ENCODE peak calls at places on chromosome 18, in eight cellular contexts. One of them, this sample, is unnamed.

GRCh38 chr18:51417643-51418483 is 220.4 kb upstream of the MEX3C start:
- DNase-seq in DMS 273 treated with DMSO at 0.1 percent for 48 hours: no peak
- DNase-seq in adrenal gland: no peak
- DNase-seq in HTR-8/SVneo: no peak
- DNase-seq in activated CD4-positive, CD25-positive, alpha-beta regulatory T cell: no peak
- DNase-seq in A549: no peak
- DNase-seq in activated effector memory CD4-positive, alpha-beta T cell treated with anti-CD3 and anti-CD28 coated beads, Interleukin-2, amount 50 U/mL, for 16 hours: no peak
- DNase-seq in pulmonary artery endothelial cell: no peak
- DNase-seq in this sample: no peak

GRCh38 chr18:42268793-42269192 is 313.8 kb downstream of the PIK3C3 start:
- DNase-seq in DMS 273 treated with DMSO at 0.1 percent for 48 hours: peak; percentile 23
- DNase-seq in adrenal gland: no peak
- DNase-seq in HTR-8/SVneo: no peak
- DNase-seq in activated CD4-positive, CD25-positive, alpha-beta regulatory T cell: no peak
- DNase-seq in A549: no peak
- DNase-seq in activated effector memory CD4-positive, alpha-beta T cell treated with anti-CD3 and anti-CD28 coated beads, Interleukin-2, amount 50 U/mL, for 16 hours: no peak
- DNase-seq in pulmonary artery endothelial cell: no peak
- DNase-seq in this sample: no peak

GRCh38 chr18:6571239-6571602 is 156.5 kb upstream of the L3MBTL4 start:
- DNase-seq in DMS 273 treated with DMSO at 0.1 percent for 48 hours: no peak
- DNase-seq in adrenal gland: no peak
- DNase-seq in HTR-8/SVneo: no peak
- DNase-seq in activated CD4-positive, CD25-positive, alpha-beta regulatory T cell: no peak
- DNase-seq in A549: no peak
- DNase-seq in activated effector memory CD4-positive, alpha-beta T cell treated with anti-CD3 and anti-CD28 coated beads, Interleukin-2, amount 50 U/mL, for 16 hours: no peak
- DNase-seq in pulmonary artery endothelial cell: no peak
- DNase-seq in this sample: no peak

GRCh38 chr18:45133246-45133645 is 452.6 kb downstream of the SETBP1 start:
- DNase-seq in DMS 273 treated with DMSO at 0.1 percent for 48 hours: no peak
- DNase-seq in adrenal gland: no peak
- DNase-seq in HTR-8/SVneo: no peak
- DNase-seq in activated CD4-positive, CD25-positive, alpha-beta regulatory T cell: no peak
- DNase-seq in A549: no peak
- DNase-seq in activated effector memory CD4-positive, alpha-beta T cell treated with anti-CD3 and anti-CD28 coated beads, Interleukin-2, amount 50 U/mL, for 16 hours: no peak
- DNase-seq in pulmonary artery endothelial cell: no peak
- DNase-seq in this sample: no peak

GRCh38 chr18:28125051-28125450 is 51.9 kb downstream of the CDH2 start:
- DNase-seq in DMS 273 treated with DMSO at 0.1 percent for 48 hours: no peak
- DNase-seq in adrenal gland: no peak
- DNase-seq in HTR-8/SVneo: no peak
- DNase-seq in activated CD4-positive, CD25-positive, alpha-beta regulatory T cell: no peak
- DNase-seq in A549: no peak
- DNase-seq in activated effector memory CD4-positive, alpha-beta T cell treated with anti-CD3 and anti-CD28 coated beads, Interleukin-2, amount 50 U/mL, for 16 hours: no peak
- DNase-seq in pulmonary artery endothelial cell: no peak
- DNase-seq in this sample: no peak

GRCh38 chr18:21004721-21005120 is 106.9 kb downstream of the ROCK1 start:
- DNase-seq in DMS 273 treated with DMSO at 0.1 percent for 48 hours: no peak
- DNase-seq in adrenal gland: peak; percentile 29
- DNase-seq in HTR-8/SVneo: peak; percentile 6
- DNase-seq in activated CD4-positive, CD25-positive, alpha-beta regulatory T cell: no peak
- DNase-seq in A549: peak; percentile 4
- DNase-seq in activated effector memory CD4-positive, alpha-beta T cell treated with anti-CD3 and anti-CD28 coated beads, Interleukin-2, amount 50 U/mL, for 16 hours: no peak
- DNase-seq in pulmonary artery endothelial cell: peak; percentile 13
- DNase-seq in this sample: no peak

GRCh38 chr18:21053127-21053526 is 58.5 kb downstream of the ROCK1 start:
- DNase-seq in DMS 273 treated with DMSO at 0.1 percent for 48 hours: no peak
- DNase-seq in adrenal gland: no peak
- DNase-seq in HTR-8/SVneo: no peak
- DNase-seq in activated CD4-positive, CD25-positive, alpha-beta regulatory T cell: no peak
- DNase-seq in A549: peak; percentile 53
- DNase-seq in activated effector memory CD4-positive, alpha-beta T cell treated with anti-CD3 and anti-CD28 coated beads, Interleukin-2, amount 50 U/mL, for 16 hours: no peak
- DNase-seq in pulmonary artery endothelial cell: no peak
- DNase-seq in this sample: no peak

GRCh38 chr18:3593381-3593903 is 143.5 kb downstream of the TGIF1 start:
- DNase-seq in DMS 273 treated with DMSO at 0.1 percent for 48 hours: peak; percentile 63
- DNase-seq in adrenal gland: peak; percentile 52
- DNase-seq in HTR-8/SVneo: no peak
- DNase-seq in activated CD4-positive, CD25-positive, alpha-beta regulatory T cell: no peak
- DNase-seq in A549: peak; percentile 94
- DNase-seq in activated effector memory CD4-positive, alpha-beta T cell treated with anti-CD3 and anti-CD28 coated beads, Interleukin-2, amount 50 U/mL, for 16 hours: no peak
- DNase-seq in pulmonary artery endothelial cell: no peak
- DNase-seq in this sample: no peak

GRCh38 chr18:30889582-30890301 is 152.8 kb downstream of the DSC3 start:
- DNase-seq in DMS 273 treated with DMSO at 0.1 percent for 48 hours: no peak
- DNase-seq in adrenal gland: no peak
- DNase-seq in HTR-8/SVneo: no peak
- DNase-seq in activated CD4-positive, CD25-positive, alpha-beta regulatory T cell: no peak
- DNase-seq in A549: peak; percentile 27
- DNase-seq in activated effector memory CD4-positive, alpha-beta T cell treated with anti-CD3 and anti-CD28 coated beads, Interleukin-2, amount 50 U/mL, for 16 hours: no peak
- DNase-seq in pulmonary artery endothelial cell: no peak
- DNase-seq in this sample: no peak

GRCh38 chr18:5103286-5103685 is 93.8 kb downstream of the AKAIN1 start:
- DNase-seq in DMS 273 treated with DMSO at 0.1 percent for 48 hours: no peak
- DNase-seq in adrenal gland: no peak
- DNase-seq in HTR-8/SVneo: no peak
- DNase-seq in activated CD4-positive, CD25-positive, alpha-beta regulatory T cell: no peak
- DNase-seq in A549: no peak
- DNase-seq in activated effector memory CD4-positive, alpha-beta T cell treated with anti-CD3 and anti-CD28 coated beads, Interleukin-2, amount 50 U/mL, for 16 hours: no peak
- DNase-seq in pulmonary artery endothelial cell: no peak
- DNase-seq in this sample: no peak

GRCh38 chr18:48544661-48545415 is 6.0 kb downstream of the CTIF start:
- DNase-seq in DMS 273 treated with DMSO at 0.1 percent for 48 hours: no peak
- DNase-seq in adrenal gland: peak; percentile 11
- DNase-seq in HTR-8/SVneo: no peak
- DNase-seq in activated CD4-positive, CD25-positive, alpha-beta regulatory T cell: no peak
- DNase-seq in A549: no peak
- DNase-seq in activated effector memory CD4-positive, alpha-beta T cell treated with anti-CD3 and anti-CD28 coated beads, Interleukin-2, amount 50 U/mL, for 16 hours: peak; percentile 37
- DNase-seq in pulmonary artery endothelial cell: no peak
- DNase-seq in this sample: no peak

GRCh38 chr18:3481696-3482210 is 31.8 kb downstream of the TGIF1 start:
- DNase-seq in DMS 273 treated with DMSO at 0.1 percent for 48 hours: peak; percentile 19
- DNase-seq in adrenal gland: no peak
- DNase-seq in HTR-8/SVneo: peak; percentile 32
- DNase-seq in activated CD4-positive, CD25-positive, alpha-beta regulatory T cell: no peak
- DNase-seq in A549: no peak
- DNase-seq in activated effector memory CD4-positive, alpha-beta T cell treated with anti-CD3 and anti-CD28 coated beads, Interleukin-2, amount 50 U/mL, for 16 hours: no peak
- DNase-seq in pulmonary artery endothelial cell: no peak
- DNase-seq in this sample: no peak

GRCh38 chr18:26746284-26747130 is 119.0 kb downstream of the AQP4 start:
- DNase-seq in DMS 273 treated with DMSO at 0.1 percent for 48 hours: no peak
- DNase-seq in adrenal gland: no peak
- DNase-seq in HTR-8/SVneo: no peak
- DNase-seq in activated CD4-positive, CD25-positive, alpha-beta regulatory T cell: no peak
- DNase-seq in A549: peak; percentile 58
- DNase-seq in activated effector memory CD4-positive, alpha-beta T cell treated with anti-CD3 and anti-CD28 coated beads, Interleukin-2, amount 50 U/mL, for 16 hours: no peak
- DNase-seq in pulmonary artery endothelial cell: no peak
- DNase-seq in this sample: no peak

GRCh38 chr18:11154369-11154982 is 5.1 kb upstream of the PIEZO2 start:
- DNase-seq in DMS 273 treated with DMSO at 0.1 percent for 48 hours: peak; percentile 67
- DNase-seq in adrenal gland: no peak
- DNase-seq in HTR-8/SVneo: peak; percentile 35
- DNase-seq in activated CD4-positive, CD25-positive, alpha-beta regulatory T cell: no peak
- DNase-seq in A549: peak; percentile 42
- DNase-seq in activated effector memory CD4-positive, alpha-beta T cell treated with anti-CD3 and anti-CD28 coated beads, Interleukin-2, amount 50 U/mL, for 16 hours: no peak
- DNase-seq in pulmonary artery endothelial cell: peak; percentile 15
- DNase-seq in this sample: no peak

GRCh38 chr18:62033756-62034155 is 140.9 kb upstream of the RNF152 start:
- DNase-seq in DMS 273 treated with DMSO at 0.1 percent for 48 hours: no peak
- DNase-seq in adrenal gland: no peak
- DNase-seq in HTR-8/SVneo: no peak
- DNase-seq in activated CD4-positive, CD25-positive, alpha-beta regulatory T cell: no peak
- DNase-seq in A549: no peak
- DNase-seq in activated effector memory CD4-positive, alpha-beta T cell treated with anti-CD3 and anti-CD28 coated beads, Interleukin-2, amount 50 U/mL, for 16 hours: no peak
- DNase-seq in pulmonary artery endothelial cell: no peak
- DNase-seq in this sample: no peak

GRCh38 chr18:79164696-79165095 is 95.5 kb downstream of the ATP9B start:
- DNase-seq in DMS 273 treated with DMSO at 0.1 percent for 48 hours: no peak
- DNase-seq in adrenal gland: no peak
- DNase-seq in HTR-8/SVneo: no peak
- DNase-seq in activated CD4-positive, CD25-positive, alpha-beta regulatory T cell: no peak
- DNase-seq in A549: no peak
- DNase-seq in activated effector memory CD4-positive, alpha-beta T cell treated with anti-CD3 and anti-CD28 coated beads, Interleukin-2, amount 50 U/mL, for 16 hours: no peak
- DNase-seq in pulmonary artery endothelial cell: no peak
- DNase-seq in this sample: no peak

GRCh38 chr18:77263471-77263774 is 13.8 kb downstream of the GALR1 start:
- DNase-seq in DMS 273 treated with DMSO at 0.1 percent for 48 hours: no peak
- DNase-seq in adrenal gland: no peak
- DNase-seq in HTR-8/SVneo: no peak
- DNase-seq in activated CD4-positive, CD25-positive, alpha-beta regulatory T cell: no peak
- DNase-seq in A549: no peak
- DNase-seq in activated effector memory CD4-positive, alpha-beta T cell treated with anti-CD3 and anti-CD28 coated beads, Interleukin-2, amount 50 U/mL, for 16 hours: no peak
- DNase-seq in pulmonary artery endothelial cell: no peak
- DNase-seq in this sample: no peak

GRCh38 chr18:9665311-9665710 is 42.8 kb upstream of the RAB31 start:
- DNase-seq in DMS 273 treated with DMSO at 0.1 percent for 48 hours: no peak
- DNase-seq in adrenal gland: no peak
- DNase-seq in HTR-8/SVneo: no peak
- DNase-seq in activated CD4-positive, CD25-positive, alpha-beta regulatory T cell: no peak
- DNase-seq in A549: no peak
- DNase-seq in activated effector memory CD4-positive, alpha-beta T cell treated with anti-CD3 and anti-CD28 coated beads, Interleukin-2, amount 50 U/mL, for 16 hours: no peak
- DNase-seq in pulmonary artery endothelial cell: no peak
- DNase-seq in this sample: no peak